ENCODE peak calls at places on chromosomes 5 and 9, in four cellular contexts. F, E, M and A are unnamed samples.

GRCh38 chr9:33127881-33128280 is 39.3 kb downstream of the B4GALT1 start:
- DNase-seq in E (no peak), F (no peak), M (no peak), A (no peak)

GRCh38 chr9:131405858-131406566 is 12.1 kb downstream of the PRRC2B start:
- DNase-seq in M (no peak), F (no peak), E (no peak), A (no peak)

GRCh38 chr5:68217476-68217984 is 2.0 kb downstream of the PIK3R1 start:
- DNase-seq in F (peak), M (no peak), E (no peak), A (no peak)

GRCh38 chr9:15421532-15421931 is 1.1 kb upstream of the SNAPC3 start:
- DNase-seq in E (no peak), F (no peak), M (no peak), A (no peak)

GRCh38 chr9:75626860-75627259 is 263.6 kb upstream of the PCSK5 start:
- DNase-seq in E (no peak), F (no peak), M (no peak), A (no peak)

GRCh38 chr9:87599901-87600610 is 102.4 kb downstream of the DAPK1 start:
- DNase-seq in F (peak), E (no peak), M (no peak), A (no peak)

GRCh38 chr5:5246736-5247135 is 106.6 kb downstream of the ADAMTS16 start:
- DNase-seq in F (no peak), E (no peak), M (no peak), A (no peak)

GRCh38 chr5:170333161-170333909 is 35.8 kb upstream of the LCP2 start:
- DNase-seq in M (no peak), E (no peak), F (no peak), A (no peak)

GRCh38 chr5:61534481-61535267 is 202.6 kb downstream of the ZSWIM6 start:
- DNase-seq in F (no peak), M (no peak), E (no peak), A (no peak)

GRCh38 chr5:132224721-132225120 is 2.9 kb downstream of the P4HA2 start:
- DNase-seq in E (no peak), M (no peak), F (peak), A (no peak)

GRCh38 chr9:88746744-88747398 is 211.9 kb downstream of the NXNL2 start:
- DNase-seq in F (no peak), E (no peak), M (no peak), A (no peak)

GRCh38 chr5:10838038-10838437 is 77.0 kb upstream of the DAP start:
- DNase-seq in M (no peak), F (no peak), E (no peak), A (no peak)